ENCODE peak calls at places on chromosomes 2 and 18, in eight cellular contexts. M, Y, O, V, E, P, T and L are unnamed samples.

GRCh38 chr2:41659758-41660157 is 388.1 kb upstream of the PKDCC start:
- DNase-seq in M (no peak), Y (no peak), O (no peak), V (no peak), E (no peak), P (no peak), T (no peak), L (no peak)

GRCh38 chr18:78672862-78673446 is 306.7 kb upstream of the SALL3 start:
- DNase-seq in M (no peak), Y (no peak), O (no peak), V (no peak), E (no peak), P (no peak), T (no peak), L (no peak)

GRCh38 chr2:106685180-106685897 is 198.2 kb downstream of the CD8B2 start:
- DNase-seq in M (no peak), Y (no peak), O (no peak), V (no peak), E (no peak), P (no peak), T (no peak), L (no peak)

GRCh38 chr2:120525056-120526046 is 179.4 kb downstream of the INHBB start:
- DNase-seq in M (no peak), Y (no peak), O (no peak), V (peak), E (no peak), P (peak), T (no peak), L (peak)

GRCh38 chr2:238669581-238670340 is 178.1 kb upstream of the TWIST2 start:
- DNase-seq in M (no peak), Y (no peak), O (no peak), V (no peak), E (peak), P (no peak), T (no peak), L (no peak)

GRCh38 chr2:120175000-120175581 is 48.1 kb downstream of the TMEM185B start:
- DNase-seq in M (peak), Y (peak), O (peak), V (peak), E (peak), P (peak), T (peak), L (peak)

GRCh38 chr18:24937624-24938285 is 414.2 kb downstream of the ZNF521 start:
- DNase-seq in M (no peak), Y (peak), O (no peak), V (no peak), E (no peak), P (no peak), T (no peak), L (no peak)

GRCh38 chr2:150578481-150578880 is 91.0 kb upstream of the RND3 start:
- DNase-seq in M (no peak), Y (no peak), O (no peak), V (no peak), E (no peak), P (no peak), T (no peak), L (no peak)

GRCh38 chr2:122414911-122415310 is 659.5 kb downstream of the TSN start:
- DNase-seq in M (no peak), Y (no peak), O (no peak), V (no peak), E (no peak), P (peak), T (no peak), L (peak)

GRCh38 chr2:8571792-8572499 is 109.9 kb upstream of the ID2 start:
- DNase-seq in M (no peak), Y (no peak), O (no peak), V (peak), E (no peak), P (peak), T (no peak), L (peak)

GRCh38 chr2:167908786-167909185 is 338.6 kb downstream of the STK39 start:
- DNase-seq in M (no peak), Y (no peak), O (no peak), V (no peak), E (no peak), P (no peak), T (no peak), L (no peak)

GRCh38 chr2:167900435-167900834 is 347.0 kb downstream of the STK39 start:
- DNase-seq in M (no peak), Y (no peak), O (no peak), V (no peak), E (no peak), P (no peak), T (no peak), L (no peak)

DNA sequence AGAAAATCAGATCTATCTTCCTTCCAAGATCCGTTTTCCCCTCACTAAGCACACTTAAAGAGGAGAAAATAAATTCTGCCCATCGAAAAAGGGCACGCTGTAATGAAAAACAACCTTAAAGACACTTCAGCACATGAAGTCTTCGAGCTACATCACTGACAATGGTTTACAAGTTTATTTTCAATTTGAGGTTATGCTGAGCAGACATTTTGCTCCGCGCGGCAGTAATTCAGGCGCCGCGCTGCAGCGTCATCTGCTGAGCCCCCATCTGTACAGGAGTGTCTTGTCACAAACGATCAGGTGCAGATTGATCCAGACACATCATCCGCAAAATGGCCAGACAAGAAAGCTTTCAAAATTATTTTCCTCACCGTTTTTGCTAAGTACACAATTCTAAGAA is 341.7 kb downstream of the STK39 start:
- DNase-seq in M (no peak), Y (no peak), O (no peak), V (no peak), E (no peak), P (no peak), T (no peak), L (no peak)
- H2AFZ ChIP-seq in M (no peak), Y (no peak), O (no peak), V (no peak), E (no peak), P (no peak), T (no peak), L (no peak)

DNA sequence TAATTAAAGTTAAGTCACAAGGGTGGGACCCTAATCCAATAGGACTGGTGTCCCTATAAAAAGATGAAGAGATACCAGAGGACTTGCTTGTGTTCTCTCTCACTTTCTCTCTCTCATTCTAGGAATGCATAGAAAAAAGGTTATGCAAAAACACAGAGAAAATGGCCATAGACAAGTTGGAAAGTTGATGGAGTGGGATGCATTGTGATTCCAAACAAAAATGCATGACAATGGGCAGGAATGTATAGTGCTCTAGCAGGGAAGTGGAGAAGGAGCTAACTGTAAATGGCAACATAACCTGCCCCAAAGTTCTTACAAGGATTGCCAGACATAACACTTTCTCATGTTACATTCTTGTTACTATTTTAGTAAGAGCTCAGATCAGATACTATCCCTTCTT is 301.6 kb upstream of the LRATD1 start:
- DNase-seq in M (no peak), Y (no peak), O (no peak), V (no peak), E (no peak), P (no peak), T (no peak), L (no peak)
- H2AFZ ChIP-seq in M (peak), Y (no peak), O (no peak), V (no peak), E (no peak), P (no peak), T (no peak), L (no peak)

GRCh38 chr2:176648691-176649297 is 379.6 kb downstream of the MTX2 start:
- DNase-seq in M (no peak), Y (no peak), O (no peak), V (no peak), E (no peak), P (no peak), T (no peak), L (no peak)

GRCh38 chr2:176650101-176650500 is 380.9 kb downstream of the MTX2 start:
- DNase-seq in M (no peak), Y (no peak), O (no peak), V (no peak), E (no peak), P (no peak), T (no peak), L (no peak)

GRCh38 chr2:176652300-176653182 is 383.3 kb downstream of the MTX2 start:
- DNase-seq in M (peak), Y (peak), O (peak), V (peak), E (peak), P (peak), T (peak), L (peak)

GRCh38 chr2:176653856-176654443 is 384.7 kb downstream of the MTX2 start:
- DNase-seq in M (peak), Y (peak), O (peak), V (peak), E (peak), P (peak), T (peak), L (peak)

DNA sequence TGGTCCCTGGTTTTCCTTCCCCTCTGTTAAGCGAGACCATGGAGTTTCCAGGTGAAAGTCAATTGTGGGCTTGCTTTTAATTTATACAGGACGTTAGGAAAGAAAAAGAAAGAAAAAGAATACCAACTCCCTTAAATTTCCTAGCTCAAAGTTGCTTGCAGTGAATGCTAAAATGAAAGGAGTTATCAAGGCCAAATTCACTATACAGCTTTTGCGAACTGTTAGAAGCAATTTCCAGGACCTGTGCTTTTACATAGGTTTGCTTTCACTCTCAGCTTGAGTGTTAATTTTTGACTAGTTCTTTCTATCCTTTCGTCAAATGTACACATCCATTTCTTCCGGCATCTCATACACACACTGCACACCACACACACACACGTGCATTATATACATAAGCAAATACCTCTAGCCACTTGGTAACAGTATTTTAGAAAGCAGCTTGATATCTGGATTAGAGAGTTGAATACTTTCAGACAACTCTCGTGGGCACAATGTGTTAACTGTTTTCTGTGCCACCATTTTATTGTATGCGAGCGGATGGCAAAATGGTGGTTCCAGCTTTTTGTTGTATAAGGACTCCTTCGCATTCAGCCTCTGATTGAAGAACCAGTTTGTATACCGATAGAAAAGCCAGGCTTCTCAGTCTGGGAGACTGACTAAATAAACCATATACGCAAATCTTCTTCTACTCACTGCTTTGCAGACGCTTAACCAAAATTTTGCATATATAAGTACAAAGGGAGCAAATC is 381.7 kb downstream of the MTX2 start:
- DNase-seq in M (no peak), Y (no peak), O (no peak), V (no peak), E (no peak), P (no peak), T (no peak), L (no peak)
- H2AFZ ChIP-seq in M (no peak), Y (no peak), O (no peak), V (no peak), E (no peak), P (no peak), T (no peak), L (no peak)

DNA sequence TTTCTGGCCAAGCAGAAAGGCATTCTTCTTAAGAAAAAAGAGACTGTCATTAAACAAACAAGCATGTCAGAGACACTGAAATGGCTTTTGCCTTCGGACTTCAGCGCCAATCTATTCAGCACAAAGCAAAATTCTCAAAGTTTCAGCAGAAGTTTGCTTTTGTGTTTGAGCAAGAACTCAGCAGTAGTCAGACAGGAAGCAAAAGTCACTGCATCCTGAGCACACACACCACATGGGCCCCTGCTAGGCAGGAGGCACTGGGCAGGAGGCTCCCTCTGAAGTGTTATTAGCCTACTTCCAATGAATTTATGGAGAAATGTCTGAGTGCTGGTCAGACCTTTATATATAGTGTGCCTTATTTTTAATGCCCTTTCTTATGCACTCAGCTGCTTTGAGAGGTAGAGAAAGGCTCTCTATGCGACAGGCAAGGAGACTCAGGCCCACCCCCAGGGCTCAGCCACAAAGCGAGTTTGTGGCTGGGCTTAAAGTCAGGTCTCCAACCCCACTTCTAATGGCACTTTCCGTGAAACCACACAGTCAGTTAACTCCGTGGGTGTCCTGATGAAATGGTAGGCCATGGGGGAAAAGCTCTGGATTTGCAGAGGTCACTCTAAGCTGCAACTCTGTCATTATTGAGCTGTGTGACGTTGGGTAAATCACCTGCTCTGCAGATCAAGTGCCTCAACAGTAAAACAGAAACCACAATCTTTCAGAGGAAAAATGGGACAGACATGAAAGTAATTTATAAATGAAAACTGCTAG is 161.0 kb upstream of the TMEM200C start:
- DNase-seq in M (peak), Y (peak), O (peak), V (peak), E (peak), P (peak), T (peak), L (peak)
- H2AFZ ChIP-seq in M (peak), Y (peak), O (peak), V (no peak), E (peak), P (peak), T (peak), L (no peak)

GRCh38 chr2:147439986-147440385 is 404.8 kb upstream of the ACVR2A start:
- DNase-seq in M (no peak), Y (no peak), O (no peak), V (no peak), E (no peak), P (no peak), T (no peak), L (no peak)
- H2AFZ ChIP-seq in M (no peak), Y (no peak), O (no peak), V (no peak), E (no peak), P (no peak), T (no peak), L (no peak)

GRCh38 chr18:8080092-8080491 is 513.0 kb downstream of the PTPRM start:
- DNase-seq in M (no peak), Y (no peak), O (no peak), V (no peak), E (no peak), P (no peak), T (no peak), L (no peak)
- H2AFZ ChIP-seq in M (no peak), Y (no peak), O (no peak), V (no peak), E (no peak), P (no peak), T (no peak), L (no peak)

DNA sequence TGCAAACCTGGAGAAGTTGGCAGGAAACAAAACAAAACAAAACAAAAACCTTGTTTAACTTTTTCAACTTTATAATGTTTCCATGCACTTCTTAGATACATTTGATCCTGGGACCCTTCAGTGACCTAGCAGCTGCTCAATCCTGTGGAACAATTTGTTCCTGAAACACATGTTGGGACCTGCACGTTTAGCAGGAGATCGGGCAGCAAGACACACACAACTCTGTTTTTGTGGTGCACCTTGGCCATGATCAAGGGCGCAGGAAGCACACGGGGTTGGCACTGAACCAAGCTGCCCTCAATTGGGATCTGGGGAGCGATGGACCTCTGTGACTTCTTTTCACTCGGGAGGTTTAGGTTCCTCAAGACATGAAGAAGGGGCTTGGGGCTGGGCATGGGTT is 268.7 kb downstream of the LOXHD1 start:
- DNase-seq in M (no peak), Y (no peak), O (no peak), V (no peak), E (no peak), P (no peak), T (no peak), L (no peak)
- H2AFZ ChIP-seq in M (no peak), Y (no peak), O (no peak), V (no peak), E (no peak), P (no peak), T (no peak), L (no peak)